ENCODE peak calls at places on chromosomes 2 and 18, in six cellular contexts. W is ovary, M is stomach, L is A549, I is transverse colon, E is K562. P is an unnamed sample.

GRCh38 chr2:239896075-239896474 is 129.1 kb downstream of the NDUFA10 start:
- DNase-seq in L (no peak), I (no peak), M (peak), W (no peak), E (no peak), P (no peak)

GRCh38 chr2:71747573-71747972 is 294.2 kb downstream of the DYSF start:
- DNase-seq in I (no peak), L (no peak), M (no peak), W (no peak), E (no peak), P (no peak)

GRCh38 chr2:1739322-1739957 is 4.9 kb downstream of the PXDN start:
- DNase-seq in M (no peak), W (no peak), L (no peak), E (no peak), I (no peak), P (no peak)

GRCh38 chr2:76978064-76978463 is 544.1 kb downstream of the LRRTM4 start:
- DNase-seq in E (no peak), W (no peak), L (no peak), I (no peak), M (no peak), P (no peak)

GRCh38 chr18:63844254-63844653 is 43.3 kb upstream of the SERPINB2 start:
- DNase-seq in I (no peak), L (peak), E (peak), W (no peak), M (no peak), P (no peak)

GRCh38 chr2:239946570-239947311 is 78.4 kb downstream of the NDUFA10 start:
- DNase-seq in M (no peak), I (no peak), E (no peak), L (no peak), W (no peak), P (peak)

GRCh38 chr2:100018794-100019193 is 123.6 kb downstream of the AFF3 start:
- DNase-seq in M (no peak), E (no peak), L (no peak), W (no peak), I (no peak), P (no peak)

GRCh38 chr18:28357785-28358401 is 181.0 kb upstream of the CDH2 start:
- DNase-seq in I (no peak), E (peak), L (peak), M (no peak), W (no peak), P (no peak)

GRCh38 chr2:75604479-75604878 is 42.1 kb upstream of the MRPL19 start:
- DNase-seq in I (no peak), E (no peak), W (no peak), L (no peak), M (no peak), P (no peak)

GRCh38 chr2:68857855-68858456 is 13.2 kb downstream of the BMP10 start:
- DNase-seq in W (no peak), E (no peak), I (no peak), L (no peak), M (no peak), P (no peak)

GRCh38 chr18:8508320-8508719 is 100.9 kb upstream of the RAB12 start:
- DNase-seq in I (no peak), M (no peak), W (no peak), E (no peak), L (no peak), P (no peak)

GRCh38 chr2:181685150-181685688 is 4.9 kb upstream of the NEUROD1 start:
- DNase-seq in M (no peak), L (no peak), I (no peak), E (no peak), W (no peak), P (no peak)

GRCh38 chr2:82797469-82797868 is 1661.6 kb downstream of the SUCLG1 start:
- DNase-seq in L (no peak), I (no peak), M (no peak), W (no peak), E (no peak), P (no peak)
- TF ChIP-seq EP300 in L (no peak), I (no peak), M (no peak), W (no peak), E (no peak), P (no peak)

GRCh38 chr2:160932960-160933359 is 227.3 kb upstream of the TANK start:
- DNase-seq in I (no peak), E (no peak), L (peak), W (no peak), M (no peak), P (no peak)
- TF ChIP-seq EP300 in I (no peak), E (no peak), L (peak), W (no peak), M (no peak), P (no peak)

GRCh38 chr2:224532931-224533330 is 52.2 kb downstream of the CUL3 start:
- DNase-seq in I (no peak), E (no peak), W (no peak), L (no peak), M (no peak), P (no peak)

DNA sequence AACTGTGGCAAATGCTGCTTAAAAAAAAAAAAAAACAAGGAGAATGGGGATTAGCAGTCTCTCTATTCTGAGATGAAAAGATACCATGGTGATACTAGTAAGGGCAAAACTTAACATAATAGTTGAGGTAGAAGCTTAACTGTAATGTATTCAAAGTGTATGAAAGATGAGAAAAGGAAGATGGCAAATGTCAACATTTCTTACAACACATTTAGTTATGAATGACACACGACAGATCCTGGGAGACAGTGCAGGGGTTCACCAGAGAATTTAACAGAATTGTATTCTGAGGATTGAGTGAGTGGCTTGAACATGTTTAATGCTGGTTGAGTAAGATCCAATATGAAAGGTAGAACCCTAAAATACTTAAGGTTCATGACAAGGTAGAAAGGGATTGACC is 52.7 kb downstream of the CUL3 start:
- DNase-seq in W (no peak), M (no peak), L (no peak), I (no peak), E (no peak), P (no peak)
- TF ChIP-seq EP300 in W (no peak), M (no peak), L (no peak), I (no peak), E (no peak), P (no peak)

GRCh38 chr18:79477711-79478483 is 82.2 kb downstream of the NFATC1 start:
- DNase-seq in I (no peak), L (no peak), M (no peak), E (no peak), W (peak), P (peak)

GRCh38 chr18:79476031-79476917 is 80.5 kb downstream of the NFATC1 start:
- DNase-seq in W (no peak), M (no peak), I (no peak), L (no peak), E (no peak), P (no peak)

GRCh38 chr18:79479114-79479760 is 83.5 kb downstream of the NFATC1 start:
- DNase-seq in L (no peak), M (no peak), I (no peak), E (no peak), W (no peak), P (peak)

GRCh38 chr18:79478484-79479113 is 82.9 kb downstream of the NFATC1 start:
- DNase-seq in W (peak), I (no peak), E (no peak), L (no peak), M (no peak), P (peak)

GRCh38 chr18:79476918-79477685 is 81.4 kb downstream of the NFATC1 start:
- DNase-seq in I (no peak), E (no peak), M (no peak), L (no peak), W (no peak), P (no peak)
- TF ChIP-seq EP300 in I (no peak), E (no peak), M (no peak), L (no peak), W (no peak), P (no peak)

GRCh38 chr2:64134813-64135212 is 9.4 kb downstream of the PELI1 start:
- DNase-seq in W (no peak), L (no peak), M (no peak), I (no peak), E (no peak), P (no peak)
- TF ChIP-seq EP300 in W (no peak), L (no peak), M (no peak), I (no peak), E (no peak), P (no peak)

GRCh38 chr18:13611058-13611615 is 115.2 kb downstream of the FAM210A start:
- DNase-seq in L (no peak), M (no peak), I (peak), W (no peak), E (no peak), P (no peak)
- TF ChIP-seq EP300 in L (no peak), M (no peak), I (no peak), W (no peak), E (no peak), P (no peak)

DNA sequence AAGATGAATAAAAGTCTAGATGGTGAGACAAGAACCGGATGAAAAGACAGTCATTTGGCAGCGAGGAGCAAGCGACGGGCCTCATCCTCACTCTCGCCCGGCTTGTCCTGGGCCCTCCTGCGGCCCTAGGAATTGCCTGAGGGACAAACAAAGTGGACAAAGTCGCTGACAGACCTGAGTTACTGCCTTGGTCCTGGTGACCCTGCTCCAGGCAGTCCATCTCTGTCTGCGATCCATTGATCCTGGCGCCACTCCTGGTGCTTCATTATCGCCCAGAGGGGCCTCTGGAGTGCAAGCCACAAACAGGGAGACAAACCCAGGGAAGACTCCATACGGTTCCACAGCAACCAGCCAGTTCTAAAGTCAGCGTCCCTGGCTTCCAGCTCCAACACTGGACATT is 24.3 kb upstream of the PUM2 start:
- DNase-seq in W (no peak), E (no peak), L (no peak), M (no peak), I (no peak), P (no peak)
- TF ChIP-seq EP300 in W (no peak), E (no peak), L (no peak), M (no peak), I (no peak), P (no peak)

GRCh38 chr18:79878741-79879358 is 72.6 kb downstream of the SLC66A2 start:
- DNase-seq in W (no peak), E (no peak), L (no peak), I (no peak), M (no peak), P (peak)
- TF ChIP-seq EP300 in W (no peak), E (no peak), L (no peak), I (no peak), M (no peak), P (no peak)

GRCh38 chr18:9887992-9888391 is 2.2 kb downstream of the TXNDC2 start:
- DNase-seq in I (no peak), W (no peak), L (no peak), E (no peak), M (no peak), P (no peak)

GRCh38 chr18:9885170-9886004 is at the start of gene TXNDC2:
- DNase-seq in E (peak), M (no peak), I (no peak), W (no peak), L (no peak), P (no peak)

GRCh38 chr18:9886005-9886348 is 204 bp downstream of the TXNDC2 start:
- DNase-seq in E (no peak), L (no peak), W (no peak), M (no peak), I (no peak), P (no peak)

GRCh38 chr18:9884532-9885140 is 1.1 kb upstream of the TXNDC2 start:
- DNase-seq in E (no peak), M (no peak), W (no peak), I (no peak), L (no peak), P (no peak)

DNA sequence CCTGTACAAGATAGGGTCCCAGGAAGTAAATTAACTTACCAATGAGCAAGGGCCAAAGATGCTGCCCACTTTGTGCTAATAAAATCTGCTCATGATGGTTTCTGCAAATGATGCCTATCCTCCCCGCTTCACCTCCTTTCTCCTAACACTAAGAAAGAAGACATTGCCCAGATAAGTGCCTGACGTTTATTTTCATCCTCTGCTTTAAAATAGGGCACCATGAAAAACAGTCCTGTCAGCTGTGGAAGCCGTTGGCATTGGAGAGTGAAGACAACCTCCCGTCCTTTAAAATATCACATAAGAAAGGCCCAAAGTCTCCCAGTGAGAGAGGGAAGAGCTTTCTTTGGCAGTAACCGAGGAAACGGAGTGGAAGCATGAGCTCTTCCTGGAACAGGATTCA is 1.7 kb upstream of the TXNDC2 start:
- DNase-seq in I (no peak), E (no peak), M (no peak), W (no peak), L (no peak), P (no peak)
- TF ChIP-seq EP300 in I (no peak), E (no peak), M (no peak), W (no peak), L (no peak), P (no peak)

GRCh38 chr18:55513199-55513598 is 74.8 kb downstream of the TCF4 start:
- DNase-seq in W (no peak), L (no peak), M (no peak), I (no peak), E (no peak), P (no peak)

GRCh38 chr18:55509631-55510372 is 78.2 kb downstream of the TCF4 start:
- DNase-seq in I (no peak), W (no peak), L (no peak), M (no peak), E (peak), P (no peak)

GRCh38 chr18:55511277-55511676 is 76.7 kb downstream of the TCF4 start:
- DNase-seq in L (no peak), E (no peak), W (no peak), M (no peak), I (no peak), P (no peak)

GRCh38 chr18:55508637-55509036 is 79.4 kb downstream of the TCF4 start:
- DNase-seq in L (no peak), M (no peak), W (no peak), E (no peak), I (no peak), P (no peak)

GRCh38 chr18:55510809-55511208 is 77.2 kb downstream of the TCF4 start:
- DNase-seq in M (no peak), L (no peak), I (no peak), E (no peak), W (no peak), P (no peak)
- TF ChIP-seq EP300 in M (peak), L (no peak), I (no peak), E (no peak), W (no peak), P (no peak)

P was measured in suprapubic skin.